ENCODE peak calls at places on chromosomes 4 and X, in ten cellular contexts. O is breast epithelium; L is heart left ventricle; E is HepG2; I is naive thymus-derived CD4-positive, alpha-beta T cell; Z is Karpas-422; D is thyroid gland; B is heart right ventricle; P is IMR-90; C is endodermal cell. H is an unnamed sample. For H3K36me3, the result is how much of the 10 kb centered on the place peaks cover.

GRCh38 chr4:124526760-124527159 is 185.8 kb downstream of the ANKRD50 start:
- DNase-seq in O (no peak), L (no peak), E (peak), I (no peak), Z (no peak), D (no peak), B (no peak), P (peak), C (no peak), H (no peak)

GRCh38 chr4:54218736-54219135 is 10.4 kb upstream of the PDGFRA start:
- DNase-seq in O (no peak), L (no peak), E (no peak), I (no peak), Z (no peak), D (no peak), B (no peak), P (no peak), C (no peak), H (no peak)

GRCh38 chr4:144565558-144566195 is 80.3 kb upstream of the HHIP start:
- DNase-seq in O (no peak), L (no peak), E (no peak), I (no peak), Z (no peak), D (no peak), B (no peak), P (peak), C (no peak), H (no peak)

GRCh38 chr4:5719329-5720055 is 8.5 kb downstream of the EVC start:
- DNase-seq in O (no peak), L (no peak), E (no peak), I (no peak), Z (no peak), D (no peak), B (no peak), P (peak), C (no peak), H (no peak)

GRCh38 chrX:46547857-46548256 is 2.6 kb upstream of the ZNF674 start:
- DNase-seq in O (no peak), L (no peak), E (peak), I (no peak), Z (no peak), D (no peak), B (no peak), P (peak), C (no peak), H (no peak)

GRCh38 chr4:57190651-57191481 is 80.7 kb upstream of the IGFBP7 start:
- DNase-seq in O (no peak), L (no peak), E (peak), I (no peak), Z (peak), D (peak), B (no peak), P (peak), C (peak), H (no peak)

GRCh38 chr4:16082038-16082423 is 1.8 kb downstream of the PROM1 start:
- DNase-seq in O (no peak), L (no peak), E (no peak), I (no peak), Z (no peak), D (no peak), B (no peak), P (no peak), C (peak), H (no peak)

GRCh38 chrX:115559672-115560071 is 1.3 kb upstream of the PLS3 start:
- DNase-seq in O (no peak), L (no peak), E (peak), I (no peak), Z (no peak), D (no peak), B (no peak), P (no peak), C (no peak), H (no peak)

GRCh38 chrX:65697915-65698796 is 30.7 kb downstream of the MSN start:
- DNase-seq in O (no peak), L (peak), E (no peak), I (peak), Z (peak), D (peak), B (peak), P (no peak), C (no peak), H (peak)

DNA sequence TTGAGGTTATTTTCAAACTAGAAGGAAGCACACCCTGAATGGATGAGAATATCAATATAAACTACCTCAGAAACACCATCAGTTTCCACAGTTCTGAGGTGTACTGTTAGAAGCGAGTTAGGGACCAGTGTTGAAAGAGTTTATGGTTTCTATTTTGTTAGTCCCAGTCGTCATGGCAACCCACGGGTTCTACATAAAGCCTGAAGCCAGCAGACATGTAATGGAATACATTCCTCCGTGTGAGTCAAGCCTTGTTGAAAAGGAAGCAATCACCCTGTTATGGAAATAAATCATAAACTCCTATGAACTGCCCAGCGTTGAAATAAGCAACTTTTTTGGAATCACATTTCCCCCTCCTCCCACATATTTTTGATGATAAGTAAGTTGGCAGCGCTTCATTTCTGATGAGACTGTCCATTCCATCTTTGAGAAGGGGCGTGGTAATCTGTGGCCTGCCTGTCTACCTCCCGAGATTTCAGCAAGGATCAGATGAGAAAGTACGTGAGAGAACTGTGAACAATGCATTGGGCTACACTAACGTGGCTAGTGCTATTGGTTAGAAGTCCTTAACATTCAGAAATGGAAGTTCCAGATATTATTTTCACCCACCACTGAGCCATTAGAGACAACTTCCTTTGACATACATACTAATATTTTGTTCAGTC is 40.4 kb upstream of the PDHA1 start:
- DNase-seq in O (no peak), L (no peak), E (no peak), I (no peak), Z (no peak), D (no peak), B (no peak), P (peak), C (no peak), H (no peak)
- H3K4me3 ChIP-seq in O (no peak), L (no peak), E (no peak), I (no peak), Z (no peak), D (no peak), B (no peak), P (no peak), C (no peak), H (no peak)

GRCh38 chr4:24574256-24574655 is 10.1 kb downstream of the DHX15 start:
- DNase-seq in O (no peak), L (no peak), E (no peak), I (no peak), Z (no peak), D (no peak), B (no peak), P (no peak), C (no peak), H (no peak)

GRCh38 chr4:24573582-24573981 is 10.8 kb downstream of the DHX15 start:
- DNase-seq in O (no peak), L (no peak), E (no peak), I (no peak), Z (no peak), D (no peak), B (no peak), P (no peak), C (no peak), H (no peak)

GRCh38 chr4:24578364-24578763 is 6.0 kb downstream of the DHX15 start:
- DNase-seq in O (no peak), L (no peak), E (no peak), I (no peak), Z (no peak), D (no peak), B (no peak), P (no peak), C (no peak), H (no peak)

GRCh38 chr4:24570574-24571236 is 13.6 kb downstream of the DHX15 start:
- DNase-seq in O (no peak), L (no peak), E (no peak), I (no peak), Z (no peak), D (no peak), B (no peak), P (no peak), C (no peak), H (no peak)

GRCh38 chr4:24576276-24576675 is 8.1 kb downstream of the DHX15 start:
- DNase-seq in O (no peak), L (no peak), E (no peak), I (no peak), Z (no peak), D (no peak), B (no peak), P (no peak), C (no peak), H (no peak)
- H3K27ac ChIP-seq in O (no peak), L (no peak), E (no peak), I (no peak), Z (no peak), D (no peak), B (no peak), P (no peak), C (no peak), H (no peak)

GRCh38 chr4:88062843-88063242 is 55.4 kb downstream of the PKD2 start:
- DNase-seq in O (no peak), L (no peak), E (peak), I (no peak), Z (no peak), D (no peak), B (no peak), P (no peak), C (no peak), H (no peak)

GRCh38 chr4:88058295-88058694 is 50.9 kb downstream of the PKD2 start:
- DNase-seq in O (no peak), L (no peak), E (no peak), I (no peak), Z (no peak), D (no peak), B (no peak), P (no peak), C (no peak), H (no peak)

GRCh38 chr4:88060431-88060830 is 53.0 kb downstream of the PKD2 start:
- DNase-seq in O (no peak), L (no peak), E (no peak), I (no peak), Z (no peak), D (no peak), B (no peak), P (no peak), C (no peak), H (no peak)

GRCh38 chr4:88062311-88062710 is 54.9 kb downstream of the PKD2 start:
- DNase-seq in O (no peak), L (no peak), E (no peak), I (no peak), Z (no peak), D (no peak), B (no peak), P (no peak), C (no peak), H (no peak)

GRCh38 chr4:88059781-88060180 is 52.3 kb downstream of the PKD2 start:
- DNase-seq in O (no peak), L (no peak), E (no peak), I (no peak), Z (no peak), D (no peak), B (no peak), P (no peak), C (no peak), H (no peak)
- H3K36me3 ChIP-seq in O (under half), L (half or more), E (under half), I (under half), Z (under half), D (under half), B (half or more), P (under half), C (half or more), H (under half)

DNA sequence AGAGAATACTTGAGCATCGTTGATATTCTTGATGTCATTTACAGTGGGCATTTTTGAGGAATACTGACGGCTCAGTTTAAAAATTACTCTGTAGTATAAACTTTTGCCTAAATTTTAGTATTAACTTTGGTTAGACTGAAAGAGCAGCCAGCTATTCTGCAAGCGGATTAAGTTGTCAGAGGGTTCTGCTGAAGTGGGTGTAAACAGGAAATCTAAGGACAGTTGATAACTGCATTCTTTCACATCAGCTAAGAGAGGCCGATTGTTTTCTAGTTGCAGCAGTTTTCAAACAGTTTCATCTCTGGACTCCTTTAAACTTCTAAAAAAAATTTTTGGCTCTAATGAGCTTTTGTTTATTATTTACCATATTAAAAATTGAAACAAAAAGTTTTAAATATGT is 149.6 kb downstream of the RAPGEF2 start:
- DNase-seq in O (no peak), L (no peak), E (no peak), I (no peak), Z (no peak), D (no peak), B (no peak), P (no peak), C (no peak), H (no peak)
- H3K4me3 ChIP-seq in O (no peak), L (no peak), E (no peak), I (no peak), Z (no peak), D (no peak), B (no peak), P (no peak), C (peak), H (no peak)

DNA sequence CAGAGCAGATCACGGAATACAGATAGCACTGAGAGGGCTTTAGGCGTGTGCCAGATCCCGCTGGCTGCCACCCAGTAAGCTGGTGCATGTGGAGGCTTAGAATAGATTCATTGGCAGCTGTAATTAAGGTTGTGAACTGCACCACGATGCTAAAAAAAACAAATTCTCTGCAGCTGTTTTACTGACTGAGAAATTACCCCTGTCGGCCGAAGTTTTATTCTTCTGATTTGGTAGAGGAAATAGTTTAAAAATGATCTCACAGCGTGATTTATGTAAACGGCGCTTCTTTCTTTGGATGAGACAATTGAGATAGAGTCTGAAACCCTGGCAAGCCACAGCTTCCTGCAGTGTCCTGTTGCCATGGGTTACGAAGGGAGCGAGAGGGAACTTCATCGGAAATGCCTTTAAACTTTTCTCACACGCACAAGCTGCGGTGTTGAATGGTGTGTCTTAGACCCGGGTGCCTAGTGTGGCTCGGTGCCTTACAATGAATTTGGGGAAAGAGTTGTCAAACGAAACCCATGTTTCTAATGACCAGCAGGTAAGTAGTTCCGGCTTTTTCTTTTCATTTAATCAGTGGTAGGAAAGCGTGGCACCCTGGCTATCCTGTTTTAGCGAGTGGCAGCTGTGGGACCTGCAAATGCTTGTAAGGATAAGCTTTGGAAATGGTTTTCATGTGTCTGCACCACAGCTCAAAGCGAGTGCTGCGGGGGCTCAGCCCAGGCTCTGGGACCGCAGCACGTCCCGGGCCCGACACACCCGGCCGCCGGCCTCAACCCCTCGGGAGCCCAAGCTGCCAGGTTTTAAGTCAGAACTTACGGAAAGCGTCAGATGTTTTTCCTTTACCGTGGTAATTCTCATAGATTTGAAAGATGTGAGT is 71.7 kb upstream of the HGFAC start:
- DNase-seq in O (no peak), L (no peak), E (no peak), I (peak), Z (no peak), D (no peak), B (peak), P (peak), C (peak), H (no peak)
- H3K27ac ChIP-seq in O (no peak), L (no peak), E (no peak), I (peak), Z (no peak), D (no peak), B (peak), P (no peak), C (peak), H (no peak)

GRCh38 chrX:23062359-23062758 is 62.6 kb downstream of the DDX53 start:
- DNase-seq in O (no peak), L (no peak), E (no peak), I (no peak), Z (peak), D (no peak), B (no peak), P (no peak), C (no peak), H (no peak)
- H3K36me3 ChIP-seq in O (under half), L (under half), E (under half), I (under half), Z (under half), D (under half), B (under half), P (under half), C (under half), H (under half)

GRCh38 chr4:74449571-74450297 is 4.8 kb downstream of the AREG start:
- DNase-seq in O (no peak), L (no peak), E (no peak), I (no peak), Z (no peak), D (no peak), B (no peak), P (peak), C (no peak), H (no peak)

GRCh38 chr4:74444891-74445642 is at the start of gene AREG:
- DNase-seq in O (peak), L (peak), E (peak), I (peak), Z (peak), D (peak), B (peak), P (peak), C (peak), H (peak)

GRCh38 chr4:74446896-74447295 is 2.0 kb downstream of the AREG start:
- DNase-seq in O (no peak), L (no peak), E (no peak), I (no peak), Z (no peak), D (no peak), B (no peak), P (no peak), C (no peak), H (no peak)

GRCh38 chr4:74447636-74448233 is 2.8 kb downstream of the AREG start:
- DNase-seq in O (no peak), L (no peak), E (no peak), I (no peak), Z (no peak), D (no peak), B (no peak), P (no peak), C (no peak), H (no peak)

GRCh38 chr4:74446193-74446868 is 1.4 kb downstream of the AREG start:
- DNase-seq in O (no peak), L (no peak), E (no peak), I (no peak), Z (no peak), D (no peak), B (no peak), P (no peak), C (no peak), H (no peak)
- H3K4me3 ChIP-seq in O (no peak), L (no peak), E (no peak), I (no peak), Z (no peak), D (no peak), B (no peak), P (no peak), C (no peak), H (no peak)

GRCh38 chrX:128973033-128973432 is 550.3 kb downstream of the SMARCA1 start:
- DNase-seq in O (no peak), L (no peak), E (no peak), I (no peak), Z (peak), D (no peak), B (no peak), P (no peak), C (no peak), H (no peak)

DNA sequence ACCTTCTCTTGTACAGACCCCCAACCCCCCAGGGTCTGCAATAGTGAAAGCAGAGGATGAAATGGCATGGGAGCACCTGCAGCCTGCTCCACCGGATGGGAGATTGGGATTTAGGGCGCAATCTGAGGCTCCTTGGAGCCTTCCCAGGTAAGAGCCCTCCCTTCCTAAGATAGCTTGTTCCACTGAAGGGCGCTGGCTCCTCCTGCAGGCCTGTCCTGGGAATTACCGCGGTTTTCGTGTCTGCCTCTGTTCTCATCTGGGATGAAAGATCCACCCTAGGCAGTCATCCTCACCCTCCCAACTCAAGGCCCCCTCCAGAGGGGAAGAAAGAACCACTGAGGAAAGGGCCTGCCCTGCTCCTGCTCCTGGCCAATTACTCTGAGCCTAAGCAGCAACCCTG is 547.6 kb downstream of the SMARCA1 start:
- DNase-seq in O (no peak), L (no peak), E (peak), I (peak), Z (peak), D (peak), B (no peak), P (no peak), C (peak), H (no peak)
- H3K27ac ChIP-seq in O (no peak), L (no peak), E (no peak), I (no peak), Z (no peak), D (no peak), B (no peak), P (no peak), C (no peak), H (no peak)

GRCh38 chrX:41014776-41015175 is 70.5 kb upstream of the USP9X start:
- DNase-seq in O (no peak), L (no peak), E (no peak), I (no peak), Z (no peak), D (no peak), B (no peak), P (peak), C (no peak), H (no peak)
- H3K36me3 ChIP-seq in O (under half), L (under half), E (under half), I (under half), Z (under half), D (under half), B (under half), P (under half), C (under half), H (under half)

DNA sequence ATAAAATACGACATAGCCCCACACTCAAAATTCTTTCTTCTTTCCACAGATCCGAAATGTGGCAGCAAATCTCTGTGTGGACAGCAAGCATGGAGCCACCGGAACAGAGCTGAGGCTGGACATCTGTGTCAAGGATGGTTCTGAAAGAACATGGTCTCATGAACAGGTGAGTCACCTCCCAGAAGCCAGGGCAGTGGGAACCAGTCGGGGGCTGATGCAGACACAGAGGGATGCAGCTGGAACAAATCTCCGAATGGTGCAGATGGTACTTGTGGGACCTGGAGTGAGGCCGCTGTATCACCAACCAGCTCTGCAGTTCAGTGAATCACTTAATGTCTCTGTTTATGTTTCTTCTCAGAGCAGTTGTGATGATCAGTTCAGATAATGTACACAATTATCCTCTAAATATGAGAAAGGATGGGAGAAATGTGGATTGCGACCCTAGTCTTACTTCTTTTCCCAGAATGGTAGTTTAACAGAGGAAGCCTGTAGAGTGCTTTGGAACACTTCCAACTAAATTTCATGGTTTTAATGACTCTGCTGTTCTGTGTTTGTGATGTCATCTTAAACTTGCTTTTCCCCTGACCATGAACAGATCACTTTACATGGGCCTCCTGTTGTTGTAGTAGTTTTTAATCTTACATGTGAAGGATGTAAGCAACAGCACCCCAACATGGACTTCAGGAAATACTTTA is 159.3 kb upstream of the GALNT7 start:
- DNase-seq in O (no peak), L (no peak), E (no peak), I (no peak), Z (no peak), D (no peak), B (no peak), P (peak), C (no peak), H (no peak)
- H3K4me3 ChIP-seq in O (no peak), L (no peak), E (no peak), I (no peak), Z (no peak), D (no peak), B (no peak), P (no peak), C (no peak), H (no peak)